ENCODE peak calls at places on chromosomes 3 and 15, in eight cellular contexts. T is WTC11; S is endothelial cell; A is RCC 7860; G is stimulated activated CD4-positive, alpha-beta T cell treated with anti-CD3 and anti-CD28 coated beads, Interleukin-1b, Interleukin-23, amount 100 ng/mL, for 1 hour; D is NCI-H1092 treated with DMSO at 0.1 percent for 48 hours; Z is HT1080; N is dermis blood vessel endothelial cell. F is an unnamed sample.

GRCh38 chr15:85009435-85009834 is 27.8 kb downstream of the PDE8A start:
- DNase-seq in T (no peak), G (no peak), A (no peak), N (no peak), Z (no peak), D (no peak), S (no peak), F (no peak)

GRCh38 chr3:179234244-179234643 is 16.7 kb downstream of the KCNMB3 start:
- DNase-seq in T (no peak), A (no peak), D (no peak), S (no peak), Z (no peak), G (no peak), N (no peak), F (no peak)

GRCh38 chr3:185986201-185986600 is 48.4 kb upstream of the TRA2B start:
- DNase-seq in A (no peak), T (no peak), G (no peak), Z (no peak), N (no peak), D (no peak), S (no peak), F (no peak)

GRCh38 chr15:81184188-81184587 is 12.5 kb upstream of the IL16 start:
- DNase-seq in T (no peak), A (no peak), Z (peak), G (no peak), N (no peak), S (no peak), D (no peak), F (peak)

GRCh38 chr3:43405888-43406636 is 119.7 kb downstream of the SNRK start:
- DNase-seq in N (peak), A (no peak), Z (peak), T (no peak), D (no peak), G (no peak), S (no peak), F (no peak)

GRCh38 chr3:125146601-125147490 is 65.7 kb downstream of the SLC12A8 start:
- DNase-seq in N (peak), G (no peak), Z (no peak), A (no peak), T (no peak), D (no peak), S (no peak), F (no peak)

GRCh38 chr3:167978071-167978470 is 117.7 kb downstream of the GOLIM4 start:
- DNase-seq in T (no peak), N (no peak), G (no peak), Z (no peak), S (no peak), A (no peak), D (peak), F (no peak)

GRCh38 chr3:120688121-120688520 is 6.1 kb upstream of the HGD start:
- DNase-seq in G (no peak), Z (no peak), A (no peak), D (no peak), S (no peak), T (no peak), N (no peak), F (no peak)

GRCh38 chr3:42851228-42851834 is 24.3 kb downstream of the CYP8B1 start:
- DNase-seq in A (no peak), D (no peak), Z (no peak), T (no peak), N (no peak), S (no peak), G (no peak), F (no peak)

F was measured in cerebellar nuclear complex.